ENCODE peak calls at places on chromosomes 12 and 14, in five cellular contexts. One of them, this sample, is unnamed.
A peak's percentile ranks its signal among the peaks of the same experiment; 100 is the strongest.

GRCh38 chr12:1583421-1584078 is 10.8 kb downstream of the FBXL14 start:
- DNase-seq in body of pancreas: peak; percentile 71
- DNase-seq in right atrium auricular region: no peak
- DNase-seq in lung: peak; percentile 78
- DNase-seq in A549: peak; percentile 87
- DNase-seq in this sample: no peak

GRCh38 chr12:62717636-62718035 is 217.3 kb downstream of the PPM1H start:
- DNase-seq in body of pancreas: no peak
- DNase-seq in right atrium auricular region: no peak
- DNase-seq in lung: no peak
- DNase-seq in A549: no peak
- DNase-seq in this sample: no peak

GRCh38 chr14:89697281-89698060 is 257.1 kb downstream of the EFCAB11 start:
- DNase-seq in body of pancreas: no peak
- DNase-seq in right atrium auricular region: no peak
- DNase-seq in lung: no peak
- DNase-seq in A549: peak; percentile 8
- DNase-seq in this sample: no peak

GRCh38 chr12:4284306-4284705 is 10.7 kb downstream of the CCND2 start:
- DNase-seq in body of pancreas: no peak
- DNase-seq in right atrium auricular region: peak; percentile 43
- DNase-seq in lung: no peak
- DNase-seq in A549: no peak
- DNase-seq in this sample: no peak

GRCh38 chr14:63174760-63175191 is 29.5 kb upstream of the RHOJ start:
- DNase-seq in body of pancreas: no peak
- DNase-seq in right atrium auricular region: no peak
- DNase-seq in lung: no peak
- DNase-seq in A549: peak; percentile 34
- DNase-seq in this sample: no peak

GRCh38 chr14:101525646-101526527 is 35.4 kb upstream of the DIO3 start:
- DNase-seq in body of pancreas: no peak
- DNase-seq in right atrium auricular region: no peak
- DNase-seq in lung: no peak
- DNase-seq in A549: no peak
- DNase-seq in this sample: no peak

GRCh38 chr12:132505105-132505851 is 15.3 kb downstream of the FBRSL1 start:
- DNase-seq in body of pancreas: no peak
- DNase-seq in right atrium auricular region: no peak
- DNase-seq in lung: peak; percentile 46
- DNase-seq in A549: no peak
- DNase-seq in this sample: no peak

GRCh38 chr12:119208626-119209061 is 29.9 kb downstream of the HSPB8 start:
- DNase-seq in body of pancreas: peak; percentile 12
- DNase-seq in right atrium auricular region: peak; percentile 96
- DNase-seq in lung: peak; percentile 63
- DNase-seq in A549: peak; percentile 74
- DNase-seq in this sample: no peak

GRCh38 chr12:116164976-116165425 is 112.5 kb downstream of the MED13L start:
- DNase-seq in body of pancreas: no peak
- DNase-seq in right atrium auricular region: no peak
- DNase-seq in lung: no peak
- DNase-seq in A549: peak; percentile 31
- DNase-seq in this sample: no peak

GRCh38 chr12:46660719-46661118 is 165.1 kb downstream of the SLC38A4 start:
- DNase-seq in body of pancreas: no peak
- DNase-seq in right atrium auricular region: no peak
- DNase-seq in lung: no peak
- DNase-seq in A549: no peak
- DNase-seq in this sample: no peak

GRCh38 chr12:123115409-123116111 is 35.3 kb downstream of the PITPNM2 start:
- DNase-seq in body of pancreas: no peak
- DNase-seq in right atrium auricular region: peak; percentile 84
- DNase-seq in lung: no peak
- DNase-seq in A549: no peak
- DNase-seq in this sample: no peak

GRCh38 chr14:54642950-54643695 is 76.2 kb downstream of the SAMD4A start:
- DNase-seq in body of pancreas: no peak
- DNase-seq in right atrium auricular region: no peak
- DNase-seq in lung: no peak
- DNase-seq in A549: peak; percentile 29
- DNase-seq in this sample: no peak

GRCh38 chr12:10364839-10365681 is 24.8 kb downstream of the KLRK1 start:
- DNase-seq in body of pancreas: peak; percentile 65
- DNase-seq in right atrium auricular region: no peak
- DNase-seq in lung: peak; percentile 67
- DNase-seq in A549: peak; percentile 53
- DNase-seq in this sample: no peak

GRCh38 chr12:49883065-49883464 is 20.6 kb downstream of the FAIM2 start:
- DNase-seq in body of pancreas: no peak
- DNase-seq in right atrium auricular region: no peak
- DNase-seq in lung: no peak
- DNase-seq in A549: no peak
- DNase-seq in this sample: no peak

GRCh38 chr12:91353266-91353665 is 170.6 kb upstream of the DCN start:
- DNase-seq in body of pancreas: no peak
- DNase-seq in right atrium auricular region: no peak
- DNase-seq in lung: no peak
- DNase-seq in A549: no peak
- DNase-seq in this sample: no peak

GRCh38 chr14:95065411-95065810 is 91.9 kb downstream of the DICER1 start:
- DNase-seq in body of pancreas: no peak
- DNase-seq in right atrium auricular region: no peak
- DNase-seq in lung: no peak
- DNase-seq in A549: no peak
- DNase-seq in this sample: no peak

GRCh38 chr14:52266179-52266578 is 1.3 kb upstream of the PTGDR start:
- DNase-seq in body of pancreas: no peak
- DNase-seq in right atrium auricular region: peak; percentile 81
- DNase-seq in lung: no peak
- DNase-seq in A549: no peak
- DNase-seq in this sample: no peak

GRCh38 chr14:39102265-39102968 is 618 bp downstream of the SEC23A start:
- DNase-seq in body of pancreas: peak; percentile 35
- DNase-seq in right atrium auricular region: no peak
- DNase-seq in lung: no peak
- DNase-seq in A549: peak; percentile 71
- DNase-seq in this sample: no peak

GRCh38 chr14:76876076-76876475 is 49.9 kb downstream of the LRRC74A start:
- DNase-seq in body of pancreas: peak; percentile 67
- DNase-seq in right atrium auricular region: peak; percentile 69
- DNase-seq in lung: peak; percentile 59
- DNase-seq in A549: peak; percentile 80
- DNase-seq in this sample: no peak

GRCh38 chr14:24251880-24252288 is 9.5 kb upstream of the TINF2 start:
- DNase-seq in body of pancreas: no peak
- DNase-seq in right atrium auricular region: no peak
- DNase-seq in lung: no peak
- DNase-seq in A549: no peak
- DNase-seq in this sample: no peak

GRCh38 chr12:86666311-86666710 is 410.1 kb upstream of the MGAT4C start:
- DNase-seq in body of pancreas: no peak
- DNase-seq in right atrium auricular region: no peak
- DNase-seq in lung: no peak
- DNase-seq in A549: no peak
- DNase-seq in this sample: no peak

GRCh38 chr12:48767047-48767446 is 21.8 kb downstream of the ADCY6 start:
- DNase-seq in body of pancreas: no peak
- DNase-seq in right atrium auricular region: peak; percentile 69
- DNase-seq in lung: no peak
- DNase-seq in A549: no peak
- DNase-seq in this sample: no peak

GRCh38 chr14:35897616-35898111 is 71.5 kb downstream of the BRMS1L start:
- DNase-seq in body of pancreas: no peak
- DNase-seq in right atrium auricular region: no peak
- DNase-seq in lung: no peak
- DNase-seq in A549: no peak
- DNase-seq in this sample: no peak

GRCh38 chr12:75878382-75878720 is 153.2 kb downstream of the PHLDA1 start:
- DNase-seq in body of pancreas: no peak
- DNase-seq in right atrium auricular region: no peak
- DNase-seq in lung: no peak
- DNase-seq in A549: no peak
- DNase-seq in this sample: no peak

GRCh38 chr12:89556976-89557375 is 31.1 kb upstream of the POC1B start:
- DNase-seq in body of pancreas: no peak
- DNase-seq in right atrium auricular region: no peak
- DNase-seq in lung: no peak
- DNase-seq in A549: no peak
- DNase-seq in this sample: no peak

GRCh38 chr12:23621910-23622309 is 327.6 kb downstream of the SOX5 start:
- DNase-seq in body of pancreas: no peak
- DNase-seq in right atrium auricular region: no peak
- DNase-seq in lung: no peak
- DNase-seq in A549: no peak
- DNase-seq in this sample: no peak

GRCh38 chr12:38385492-38385864 is 68.9 kb downstream of the ALG10B start:
- DNase-seq in body of pancreas: no peak
- DNase-seq in right atrium auricular region: no peak
- DNase-seq in lung: no peak
- DNase-seq in A549: no peak
- DNase-seq in this sample: no peak

GRCh38 chr12:5088586-5089264 is 45.0 kb downstream of the KCNA5 start:
- DNase-seq in body of pancreas: no peak
- DNase-seq in right atrium auricular region: no peak
- DNase-seq in lung: no peak
- DNase-seq in A549: peak; percentile 64
- DNase-seq in this sample: no peak

GRCh38 chr12:102429211-102429610 is 51.2 kb downstream of the IGF1 start:
- DNase-seq in body of pancreas: no peak
- DNase-seq in right atrium auricular region: no peak
- DNase-seq in lung: no peak
- DNase-seq in A549: no peak
- DNase-seq in this sample: no peak
- H3K4me1 ChIP-seq in body of pancreas: peaks cover 6% of the 10 kb centered on the region
- H3K4me1 ChIP-seq in right atrium auricular region: peaks cover 21% of the 10 kb centered on the region
- H3K4me1 ChIP-seq in lung: no peaks in the 10 kb centered on the region
- H3K4me1 ChIP-seq in A549: no peaks in the 10 kb centered on the region
- H3K4me1 ChIP-seq in this sample: no peaks in the 10 kb centered on the region

DNA sequence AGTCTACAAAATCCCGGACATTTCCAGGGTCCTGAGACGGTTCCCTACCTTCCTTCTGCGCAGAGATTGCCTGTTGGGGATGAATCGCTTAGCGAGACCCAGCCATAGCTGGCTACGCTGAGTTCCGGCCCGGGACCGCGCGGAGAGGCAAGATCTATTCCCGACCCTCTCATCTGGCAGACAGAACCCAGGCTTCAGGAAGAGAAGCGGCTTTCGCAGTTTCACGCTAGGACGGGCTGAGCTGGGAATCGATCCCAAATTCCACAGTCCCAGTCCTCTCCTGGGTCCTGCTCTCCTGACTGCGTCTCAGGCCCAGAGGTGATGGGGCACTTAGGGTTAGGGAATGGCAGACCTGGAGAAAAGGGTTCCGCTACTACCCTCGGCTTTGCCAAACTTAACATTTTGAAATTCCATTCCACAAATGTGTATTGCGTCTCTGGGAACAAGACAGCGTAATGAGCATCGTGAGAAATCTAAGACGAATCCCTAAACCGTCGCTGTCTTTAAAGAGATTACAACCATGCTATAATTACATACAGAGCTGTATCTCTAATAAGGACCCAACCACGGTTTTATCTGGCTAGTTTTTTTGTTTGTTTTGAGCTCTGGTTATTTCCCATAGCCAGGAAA is 2.8 kb downstream of the PTPN21 start:
- DNase-seq in body of pancreas: peak; percentile 22
- DNase-seq in right atrium auricular region: no peak
- DNase-seq in lung: no peak
- DNase-seq in A549: no peak
- DNase-seq in this sample: no peak
- H3K4me3 ChIP-seq in body of pancreas: peak overlapping the region; percentile 42
- H3K4me3 ChIP-seq in right atrium auricular region: peak overlapping the region; percentile 55
- H3K4me3 ChIP-seq in lung: peak overlapping the region; percentile 72
- H3K4me3 ChIP-seq in A549: peak overlapping the region; percentile 63
- H3K4me3 ChIP-seq in this sample: peak overlapping the region; percentile 67

DNA sequence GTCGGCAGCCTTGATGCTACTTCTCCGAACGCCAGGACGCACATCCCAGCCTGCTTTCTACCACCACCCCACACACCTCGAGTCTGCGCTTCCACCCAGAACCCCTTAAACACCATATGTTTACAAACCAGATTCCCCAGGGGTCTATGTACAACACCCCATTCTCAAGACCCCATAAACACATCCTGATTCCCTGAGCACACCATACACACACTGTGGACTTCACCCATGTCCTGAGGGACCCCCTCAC is 738 bp downstream of the TTC7B start:
- DNase-seq in body of pancreas: no peak
- DNase-seq in right atrium auricular region: no peak
- DNase-seq in lung: no peak
- DNase-seq in A549: no peak
- DNase-seq in this sample: no peak
- H3K27ac ChIP-seq in body of pancreas: no peak overlapping the region
- H3K27ac ChIP-seq in right atrium auricular region: peak overlapping the region; percentile 75
- H3K27ac ChIP-seq in lung: no peak overlapping the region
- H3K27ac ChIP-seq in A549: peak overlapping the region; percentile 94
- H3K27ac ChIP-seq in this sample: no peak overlapping the region

GRCh38 chr14:22801716-22802115 is 13.5 kb downstream of the SLC7A7 start:
- DNase-seq in body of pancreas: no peak
- DNase-seq in right atrium auricular region: no peak
- DNase-seq in lung: no peak
- DNase-seq in A549: no peak
- DNase-seq in this sample: no peak
- H3K4me1 ChIP-seq in body of pancreas: no peaks in the 10 kb centered on the region
- H3K4me1 ChIP-seq in right atrium auricular region: no peaks in the 10 kb centered on the region
- H3K4me1 ChIP-seq in lung: no peaks in the 10 kb centered on the region
- H3K4me1 ChIP-seq in A549: peaks cover 9% of the 10 kb centered on the region
- H3K4me1 ChIP-seq in this sample: no peaks in the 10 kb centered on the region

DNA sequence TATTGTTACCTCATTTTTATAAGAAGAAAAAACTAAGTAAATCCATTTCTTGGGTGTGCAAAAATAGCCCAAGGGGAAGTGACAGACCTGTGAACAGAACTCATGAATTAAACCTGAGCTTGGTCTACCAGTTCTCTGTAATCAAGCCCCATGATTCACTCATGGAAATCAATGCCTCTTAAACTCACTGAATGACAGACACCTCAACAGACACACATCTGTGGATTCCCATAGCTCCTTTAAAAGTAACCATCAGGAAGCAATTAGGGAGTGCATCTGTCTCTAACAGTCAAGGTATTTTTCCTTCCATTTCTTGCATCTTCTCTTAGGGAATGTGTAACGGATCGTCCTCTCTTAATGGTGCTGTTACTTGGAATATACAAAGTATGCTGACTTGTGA is 215.0 kb upstream of the EEA1 start:
- DNase-seq in body of pancreas: no peak
- DNase-seq in right atrium auricular region: no peak
- DNase-seq in lung: no peak
- DNase-seq in A549: no peak
- DNase-seq in this sample: no peak
- H3K4me3 ChIP-seq in body of pancreas: no peak overlapping the region
- H3K4me3 ChIP-seq in right atrium auricular region: no peak overlapping the region
- H3K4me3 ChIP-seq in lung: no peak overlapping the region
- H3K4me3 ChIP-seq in A549: no peak overlapping the region
- H3K4me3 ChIP-seq in this sample: no peak overlapping the region

GRCh38 chr12:39443704-39444234 is 849 bp upstream of the KIF21A start:
- DNase-seq in body of pancreas: no peak
- DNase-seq in right atrium auricular region: no peak
- DNase-seq in lung: no peak
- DNase-seq in A549: no peak
- DNase-seq in this sample: no peak
- H3K27ac ChIP-seq in body of pancreas: peak overlapping the region; percentile 85
- H3K27ac ChIP-seq in right atrium auricular region: peak overlapping the region; percentile 95
- H3K27ac ChIP-seq in lung: peak overlapping the region; percentile 88
- H3K27ac ChIP-seq in A549: peak overlapping the region; percentile 97
- H3K27ac ChIP-seq in this sample: peak overlapping the region; percentile 72

GRCh38 chr14:103894034-103894722 is 34.1 kb upstream of the TDRD9 start:
- DNase-seq in body of pancreas: no peak
- DNase-seq in right atrium auricular region: no peak
- DNase-seq in lung: no peak
- DNase-seq in A549: no peak
- DNase-seq in this sample: no peak
- H3K4me1 ChIP-seq in body of pancreas: peaks cover 90% of the 10 kb centered on the region
- H3K4me1 ChIP-seq in right atrium auricular region: peaks cover 23% of the 10 kb centered on the region
- H3K4me1 ChIP-seq in lung: no peaks in the 10 kb centered on the region
- H3K4me1 ChIP-seq in A549: peaks cover 12% of the 10 kb centered on the region
- H3K4me1 ChIP-seq in this sample: peaks cover 13% of the 10 kb centered on the region

This sample was measured in RWPE2.